ENCODE peak calls at places on chromosome 7, in seven cellular contexts. K is iris pigment epithelial cell, J is nephron progenitor cell, Z is KG1, B is Panc1, I is foreskin fibroblast, E is AG04449. L is an unnamed sample.

GRCh38 chr7:103593691-103594090 is 147.7 kb upstream of the SLC26A5 start:
- DNase-seq in K (no peak), E (peak; percentile 7), I (peak; percentile 28), J (no peak), Z (no peak), B (no peak), L (peak; percentile 19)

GRCh38 chr7:80131675-80132435 is 2.8 kb upstream of the GNAI1 start:
- DNase-seq in E (no peak), J (no peak), Z (no peak), B (no peak), K (peak; percentile 63), I (peak; percentile 8), L (peak; percentile 53)

GRCh38 chr7:127895814-127896280 is 135.4 kb downstream of the LRRC4 start:
- DNase-seq in K (no peak), I (no peak), E (no peak), Z (no peak), J (no peak), B (no peak), L (no peak)

GRCh38 chr7:69025249-69025648 is 573.0 kb upstream of the AUTS2 start:
- DNase-seq in B (no peak), E (no peak), I (no peak), J (no peak), Z (no peak), K (no peak), L (no peak)

GRCh38 chr7:135684134-135684533 is 21.8 kb downstream of the STMP1 start:
- DNase-seq in I (peak; percentile 41), J (no peak), E (no peak), K (peak; percentile 58), Z (no peak), B (no peak), L (peak; percentile 55)

GRCh38 chr7:44223362-44224114 is 22.8 kb downstream of the YKT6 start:
- DNase-seq in J (no peak), Z (no peak), B (no peak), K (no peak), E (no peak), I (no peak), L (no peak)

GRCh38 chr7:127979113-127979727 is 52.0 kb downstream of the LRRC4 start:
- DNase-seq in K (no peak), B (no peak), I (no peak), Z (no peak), J (no peak), E (no peak), L (no peak)

GRCh38 chr7:41579961-41580935 is 122.6 kb downstream of the INHBA start:
- DNase-seq in K (peak; percentile 81), E (peak; percentile 94), B (no peak), I (peak; percentile 88), J (no peak), Z (no peak), L (peak; percentile 95)

GRCh38 chr7:40746841-40747556 is 612.2 kb downstream of the SUGCT start:
- DNase-seq in K (no peak), J (no peak), E (no peak), Z (no peak), I (no peak), B (no peak), L (peak; percentile 11)

GRCh38 chr7:24884401-24884800 is 95.6 kb downstream of the OSBPL3 start:
- DNase-seq in I (no peak), B (no peak), E (no peak), K (no peak), Z (no peak), J (no peak), L (no peak)

GRCh38 chr7:102024769-102025391 is 207.5 kb downstream of the CUX1 start:
- DNase-seq in K (peak; percentile 18), E (no peak), J (no peak), Z (no peak), B (no peak), I (no peak), L (no peak)

GRCh38 chr7:38049679-38050078 is 128.4 kb upstream of the STARD3NL start:
- DNase-seq in Z (no peak), J (no peak), B (no peak), E (no peak), K (no peak), I (no peak), L (no peak)

GRCh38 chr7:37052673-37053072 is 328.4 kb upstream of the AOAH start:
- DNase-seq in J (peak; percentile 84), E (no peak), B (no peak), Z (peak; percentile 2), K (peak; percentile 40), I (peak; percentile 18), L (no peak)

GRCh38 chr7:111053035-111053434 is 37.9 kb upstream of the LRRN3 start:
- DNase-seq in Z (no peak), I (no peak), B (no peak), E (no peak), K (peak; percentile 14), J (no peak), L (no peak)

GRCh38 chr7:50557114-50557513 is 8.1 kb downstream of the DDC start:
- DNase-seq in B (no peak), I (no peak), K (no peak), J (no peak), E (no peak), Z (no peak), L (no peak)

GRCh38 chr7:69399038-69399800 is 199.1 kb upstream of the AUTS2 start:
- DNase-seq in J (no peak), I (peak; percentile 1), E (no peak), Z (no peak), K (peak; percentile 8), B (no peak), L (no peak)

GRCh38 chr7:27199820-27200760 is at the start of gene HOXA13:
- DNase-seq in E (no peak), K (no peak), B (no peak), Z (no peak), I (peak; percentile 94), J (peak; percentile 83), L (no peak)

GRCh38 chr7:50658696-50659095 is 93.5 kb upstream of the DDC start:
- DNase-seq in I (no peak), Z (no peak), E (no peak), B (no peak), J (no peak), K (peak; percentile 60), L (no peak)

GRCh38 chr7:141012044-141012685 is 2.6 kb downstream of the MRPS33 start:
- DNase-seq in J (peak; percentile 56), E (no peak), Z (peak; percentile 9), I (peak; percentile 70), K (peak; percentile 56), B (peak; percentile 59), L (peak; percentile 71)

GRCh38 chr7:149081914-149082313 is 8.6 kb downstream of the ZNF786 start:
- DNase-seq in J (no peak), I (no peak), B (no peak), Z (no peak), K (no peak), E (no peak), L (no peak)

L was measured in HFFc6.